ENCODE peak calls at places on chromosome 6, in seven cellular contexts. S is uterus, Y is foreskin fibroblast, U is brain microvascular endothelial cell, E is cardiac fibroblast, C is left ventricle myocardium inferior, Q is esophagus squamous epithelium. W is an unnamed sample.

GRCh38 chr6:112018619-112019416 is 35.1 kb upstream of the CCN6 start:
- DNase-seq in E (peak), Y (peak), U (peak), S (no peak), C (peak), Q (no peak), W (no peak)

GRCh38 chr6:57109905-57110304 is 19.9 kb downstream of the ZNF451 start:
- DNase-seq in Q (no peak), C (no peak), Y (peak), U (no peak), S (no peak), E (peak), W (peak)

GRCh38 chr6:144285798-144286502 is 815 bp downstream of the UTRN start:
- DNase-seq in S (peak), Q (no peak), E (peak), Y (peak), U (peak), C (peak), W (no peak)

GRCh38 chr6:128376952-128377503 is 143.4 kb downstream of the PTPRK start:
- DNase-seq in S (no peak), Q (no peak), C (no peak), Y (no peak), E (no peak), U (no peak), W (no peak)

GRCh38 chr6:119148102-119148824 is 69.8 kb upstream of the FAM184A start:
- DNase-seq in C (no peak), S (no peak), E (peak), Q (no peak), Y (peak), U (peak), W (no peak)

GRCh38 chr6:167100241-167100674 is 22.6 kb upstream of the CCR6 start:
- DNase-seq in Q (no peak), S (no peak), C (no peak), U (no peak), Y (no peak), E (no peak), W (no peak)

GRCh38 chr6:143969077-143969476 is 39.0 kb downstream of the PLAGL1 start:
- DNase-seq in Y (no peak), U (no peak), E (no peak), C (no peak), S (no peak), Q (no peak), W (no peak)

GRCh38 chr6:133887478-133887877 is 1.4 kb upstream of the TCF21 start:
- DNase-seq in E (no peak), Y (no peak), C (no peak), U (no peak), Q (no peak), S (no peak), W (no peak)

GRCh38 chr6:28982476-28983266 is 22.4 kb downstream of the ZNF311 start:
- DNase-seq in E (peak), S (peak), Y (peak), Q (no peak), U (peak), C (no peak), W (no peak)

GRCh38 chr6:41939848-41940758 is 1.5 kb downstream of the CCND3 start:
- DNase-seq in E (peak), U (no peak), Q (no peak), Y (peak), C (peak), S (no peak), W (no peak)

GRCh38 chr6:69026715-69027114 is 391.6 kb downstream of the ADGRB3 start:
- DNase-seq in C (no peak), Y (peak), U (no peak), E (peak), Q (no peak), S (no peak), W (no peak)

GRCh38 chr6:57252975-57253374 is 30.9 kb upstream of the RAB23 start:
- DNase-seq in S (peak), Q (no peak), C (no peak), Y (peak), E (peak), U (no peak), W (no peak)

GRCh38 chr6:155694429-155694795 is 238.8 kb upstream of the NOX3 start:
- DNase-seq in E (no peak), Q (no peak), U (no peak), C (no peak), Y (no peak), S (no peak), W (no peak)

GRCh38 chr6:118012944-118013343 is 105.9 kb downstream of the SLC35F1 start:
- DNase-seq in U (no peak), E (no peak), S (no peak), Q (no peak), Y (no peak), C (no peak), W (no peak)

GRCh38 chr6:115272311-115272710 is 788.4 kb downstream of the FRK start:
- DNase-seq in E (no peak), Q (no peak), Y (no peak), C (no peak), U (no peak), S (no peak), W (no peak)

GRCh38 chr6:87289571-87289970 is 32.8 kb upstream of the SMIM8 start:
- DNase-seq in S (no peak), Q (no peak), E (no peak), C (no peak), Y (no peak), U (no peak), W (no peak)

GRCh38 chr6:39301606-39302005 is 12.6 kb downstream of the KCNK17 start:
- DNase-seq in U (no peak), C (no peak), Y (no peak), Q (no peak), E (no peak), S (no peak), W (no peak)

GRCh38 chr6:170030284-170031095 is 260.4 kb downstream of the DLL1 start:
- DNase-seq in Q (no peak), E (no peak), S (peak), Y (no peak), U (no peak), C (peak), W (no peak)

GRCh38 chr6:163958646-163959045 is 544.1 kb downstream of the QKI start:
- DNase-seq in U (peak), Q (no peak), E (peak), S (no peak), Y (peak), C (no peak), W (no peak)

GRCh38 chr6:170360476-170360875 is 53.9 kb downstream of the FAM120B start:
- DNase-seq in E (peak), C (no peak), U (peak), S (no peak), Y (peak), Q (no peak), W (no peak)

GRCh38 chr6:44339763-44340625 is 2.5 kb upstream of the SPATS1 start:
- DNase-seq in Q (no peak), U (peak), S (no peak), C (no peak), Y (peak), E (peak), W (no peak)

GRCh38 chr6:142800240-142800639 is 144.7 kb downstream of the HIVEP2 start:
- DNase-seq in Q (no peak), U (no peak), Y (no peak), C (no peak), S (no peak), E (no peak), W (no peak)

GRCh38 chr6:135191508-135192255 is 10.6 kb downstream of the MYB start:
- DNase-seq in U (no peak), S (no peak), C (no peak), Q (no peak), Y (no peak), E (no peak), W (no peak)

GRCh38 chr6:96570053-96570452 is 7.1 kb downstream of the FHL5 start:
- DNase-seq in Y (no peak), U (no peak), Q (no peak), C (no peak), E (no peak), S (no peak), W (no peak)

GRCh38 chr6:53348436-53349208 is at the start of gene ELOVL5:
- DNase-seq in Q (peak), Y (peak), E (peak), C (peak), S (peak), U (peak), W (peak)

GRCh38 chr6:33428891-33429744 is 9.3 kb downstream of the SYNGAP1 start:
- DNase-seq in Y (no peak), C (no peak), Q (no peak), E (no peak), U (no peak), S (no peak), W (no peak)

GRCh38 chr6:33426590-33427563 is 7.0 kb downstream of the SYNGAP1 start:
- DNase-seq in E (peak), S (no peak), C (no peak), Q (no peak), U (no peak), Y (no peak), W (no peak)

GRCh38 chr6:33427585-33428218 is 7.8 kb downstream of the SYNGAP1 start:
- DNase-seq in Y (peak), S (peak), E (no peak), Q (no peak), C (peak), U (no peak), W (no peak)

GRCh38 chr6:33429745-33430042 is 9.8 kb downstream of the SYNGAP1 start:
- DNase-seq in E (no peak), C (no peak), U (no peak), S (no peak), Q (no peak), Y (no peak), W (no peak)

DNA sequence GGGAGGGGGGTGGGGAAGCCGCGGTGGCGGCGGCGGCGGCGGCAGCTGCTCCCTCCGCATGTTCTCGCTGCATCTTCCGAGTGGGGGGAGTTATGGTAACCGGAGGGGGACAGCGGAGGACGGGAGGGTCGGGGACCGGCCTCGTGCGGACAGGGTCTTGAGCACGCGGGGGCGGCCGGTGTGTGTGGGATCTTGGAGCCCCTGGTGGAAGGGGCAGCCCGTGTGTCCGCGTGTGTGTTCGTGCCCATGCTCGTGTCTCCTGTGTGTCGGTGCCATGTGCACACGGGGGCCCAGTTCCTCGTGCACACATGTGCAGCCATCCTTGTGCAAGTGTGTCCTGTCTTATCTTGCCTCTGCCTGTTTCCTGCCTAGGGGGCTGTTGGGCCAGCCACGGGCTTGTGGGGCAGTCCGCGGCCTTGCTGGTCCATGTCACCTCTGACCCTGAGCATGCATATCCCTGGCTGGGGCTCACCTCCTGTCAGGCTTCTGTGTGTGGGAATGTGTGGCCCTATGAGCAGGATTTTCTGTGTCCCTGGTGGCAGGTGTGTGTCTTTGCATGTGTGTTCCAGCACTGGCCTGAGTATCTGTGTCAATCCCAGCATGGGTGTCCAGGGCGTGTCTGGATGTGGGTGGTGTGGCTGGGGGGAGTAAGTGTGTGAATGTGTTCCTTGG is 8.5 kb downstream of the SYNGAP1 start:
- DNase-seq in U (peak), S (no peak), C (no peak), Y (peak), E (peak), Q (no peak), W (no peak)
- TF ChIP-seq CTCF in U (peak), S (no peak), C (peak), Y (peak), E (peak), Q (no peak), W (peak)

GRCh38 chr6:16127471-16127870 is 1.4 kb upstream of the MYLIP start:
- DNase-seq in Q (no peak), E (no peak), S (no peak), Y (no peak), U (no peak), C (no peak), W (no peak)

GRCh38 chr6:16130437-16130891 is 1.6 kb downstream of the MYLIP start:
- DNase-seq in Y (peak), U (no peak), C (no peak), E (peak), S (no peak), Q (no peak), W (no peak)

GRCh38 chr6:16130932-16131387 is 2.1 kb downstream of the MYLIP start:
- DNase-seq in U (peak), S (peak), E (peak), Q (no peak), C (no peak), Y (peak), W (no peak)

GRCh38 chr6:16129623-16130243 is 847 bp downstream of the MYLIP start:
- DNase-seq in Y (peak), C (peak), Q (no peak), E (peak), U (no peak), S (peak), W (no peak)

GRCh38 chr6:16128759-16129622 is at the start of gene MYLIP:
- DNase-seq in E (peak), U (peak), C (peak), Y (peak), S (peak), Q (peak), W (no peak)
- H3K4me3 ChIP-seq in E (peak), U (peak), C (peak), Y (peak), S (peak), Q (peak), W (peak)

DNA sequence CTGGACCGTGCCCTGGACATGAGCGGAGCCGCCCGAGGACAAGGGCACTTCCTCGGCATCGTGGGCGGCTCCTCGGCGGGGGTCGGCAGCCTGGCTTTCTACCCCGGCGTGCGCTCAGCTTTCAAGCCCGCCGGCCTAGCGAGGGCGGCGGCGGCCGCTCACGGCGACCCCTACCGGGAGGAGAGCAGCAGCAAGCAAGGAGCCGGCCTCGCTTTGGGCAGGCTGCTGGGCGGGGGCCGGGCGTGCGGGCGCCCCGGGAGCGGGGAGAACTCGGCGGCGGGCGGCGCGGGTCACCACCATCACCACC is 6.7 kb downstream of the PRDM13 start:
- DNase-seq in Y (peak), Q (no peak), E (peak), S (no peak), C (no peak), U (no peak), W (no peak)
- TF ChIP-seq CTCF in Y (no peak), Q (no peak), E (peak), S (peak), C (peak), U (peak), W (peak)

DNA sequence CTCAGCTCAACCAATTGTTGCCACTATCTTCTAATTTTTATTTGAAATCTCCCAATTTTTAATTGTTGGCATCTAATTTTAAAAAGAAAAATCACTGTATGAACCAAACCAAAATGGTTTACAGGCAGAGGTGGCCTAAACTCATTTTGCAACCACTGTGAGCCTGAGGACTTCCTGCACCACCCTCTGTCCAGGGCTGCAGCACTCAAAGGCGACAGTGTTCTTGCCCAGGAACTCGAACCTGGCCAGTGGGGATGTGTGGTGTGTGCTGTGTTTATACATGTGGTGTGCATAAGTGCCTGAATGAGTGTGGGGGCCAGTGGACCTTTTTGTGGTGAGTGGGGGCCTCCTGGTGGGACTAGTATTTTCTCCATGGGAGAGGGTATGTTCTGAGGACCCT is 24.4 kb upstream of the SLC22A7 start:
- DNase-seq in U (no peak), E (no peak), S (no peak), C (no peak), Y (no peak), Q (no peak), W (no peak)
- H3K4me3 ChIP-seq in U (no peak), E (no peak), S (no peak), C (no peak), Y (no peak), Q (no peak), W (no peak)

GRCh38 chr6:5275497-5275896 is 14.2 kb downstream of the FARS2 start:
- DNase-seq in Y (no peak), U (no peak), Q (no peak), S (no peak), E (peak), C (no peak), W (no peak)
- TF ChIP-seq CTCF in Y (no peak), U (no peak), Q (no peak), S (no peak), E (no peak), C (no peak), W (no peak)

GRCh38 chr6:106360410-106360988 is at the start of gene CRYBG1:
- DNase-seq in Y (peak), Q (no peak), U (no peak), E (no peak), S (no peak), C (peak), W (no peak)
- H3K4me3 ChIP-seq in Y (peak), Q (peak), U (peak), E (peak), S (peak), C (peak), W (peak)

GRCh38 chr6:19898141-19898740 is 61.1 kb downstream of the ID4 start:
- DNase-seq in Q (no peak), E (no peak), C (no peak), U (no peak), S (no peak), Y (no peak), W (no peak)
- TF ChIP-seq CTCF in Q (no peak), E (no peak), C (no peak), U (no peak), S (no peak), Y (no peak), W (no peak)

GRCh38 chr6:25337004-25337403 is 57.8 kb downstream of the CARMIL1 start:
- DNase-seq in Y (peak), Q (no peak), C (no peak), U (no peak), S (no peak), E (peak), W (no peak)
- H3K4me3 ChIP-seq in Y (no peak), Q (no peak), C (no peak), U (no peak), S (no peak), E (no peak), W (no peak)

GRCh38 chr6:89081129-89081422 is 525 bp downstream of the PNRC1 start:
- DNase-seq in Y (no peak), S (no peak), C (no peak), Q (no peak), E (no peak), U (no peak), W (no peak)

GRCh38 chr6:89082439-89082838 is 1.9 kb downstream of the PNRC1 start:
- DNase-seq in Y (no peak), S (no peak), U (peak), C (no peak), Q (no peak), E (peak), W (no peak)

GRCh38 chr6:89080281-89081128 is at the start of gene PNRC1:
- DNase-seq in Y (peak), Q (peak), S (peak), U (peak), C (peak), E (peak), W (peak)

GRCh38 chr6:89079611-89080213 is 839 bp upstream of the PNRC1 start:
- DNase-seq in E (peak), Y (peak), C (peak), Q (no peak), U (peak), S (peak), W (no peak)

GRCh38 chr6:89081423-89082322 is 1.1 kb downstream of the PNRC1 start:
- DNase-seq in S (peak), E (peak), Y (peak), C (peak), Q (peak), U (peak), W (peak)
- TF ChIP-seq CTCF in S (no peak), E (no peak), Y (no peak), C (peak), Q (no peak), U (peak), W (peak)

DNA sequence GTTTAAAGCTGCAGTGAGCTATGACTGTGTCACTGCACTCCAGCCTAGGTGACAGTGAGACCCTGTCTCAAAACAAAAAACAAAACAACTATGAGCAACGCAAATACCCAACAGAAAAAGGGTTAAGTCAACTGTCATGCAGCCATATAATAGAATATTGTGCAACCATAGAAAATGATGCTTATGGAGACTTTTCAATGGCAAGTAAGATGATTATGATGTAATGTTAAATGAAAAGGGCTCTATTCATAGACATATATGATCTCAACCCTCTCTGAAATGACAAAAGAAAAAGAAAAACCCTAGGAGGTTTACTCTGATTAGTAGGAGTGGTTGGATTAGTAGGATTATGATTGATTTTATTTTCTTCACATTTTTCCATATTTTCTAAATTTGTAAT is 41.3 kb upstream of the TBC1D7 start:
- DNase-seq in C (no peak), Q (no peak), U (no peak), Y (no peak), S (no peak), E (no peak), W (no peak)
- H3K4me3 ChIP-seq in C (no peak), Q (no peak), U (no peak), Y (no peak), S (no peak), E (no peak), W (no peak)